ENCODE peak calls at places on chromosomes 4 and X, in four cellular contexts. C is progenitor cell of endocrine pancreas, S is astrocyte of the spinal cord, W is choroid plexus epithelial cell. Z is an unnamed sample.

GRCh38 chrX:40943093-40943641 is 142.1 kb upstream of the USP9X start:
- DNase-seq in C (no peak), S (no peak), W (no peak), Z (no peak)

GRCh38 chr4:16067515-16067914 is 16.3 kb downstream of the PROM1 start:
- DNase-seq in C (no peak), S (no peak), W (no peak), Z (no peak)

GRCh38 chrX:110992611-110993010 is 103.4 kb upstream of the PAK3 start:
- DNase-seq in C (peak; percentile 12), S (peak; percentile 27), W (peak; percentile 9), Z (peak; percentile 41)

GRCh38 chrX:68867458-68868166 is 38.8 kb downstream of the EFNB1 start:
- DNase-seq in C (no peak), S (peak; percentile 7), W (peak; percentile 34), Z (peak; percentile 33)

GRCh38 chr4:64581422-64581821 is 172.2 kb upstream of the TECRL start:
- DNase-seq in C (no peak), S (peak; percentile 68), W (peak; percentile 8), Z (no peak)

GRCh38 chr4:151658959-151659593 is 101.7 kb downstream of the GATB start:
- DNase-seq in C (no peak), S (peak; percentile 60), W (no peak), Z (no peak)

GRCh38 chr4:156053174-156053573 is 99.5 kb upstream of the CTSO start:
- DNase-seq in C (no peak), S (no peak), W (no peak), Z (no peak)

GRCh38 chr4:155748039-155748438 is 10.8 kb upstream of the GUCY1B1 start:
- DNase-seq in C (no peak), S (no peak), W (no peak), Z (no peak)

GRCh38 chr4:41787931-41788330 is 39.4 kb upstream of the PHOX2B start:
- DNase-seq in C (no peak), S (no peak), W (no peak), Z (no peak)

GRCh38 chr4:185577592-185577940 is 42.3 kb upstream of the PDLIM3 start:
- DNase-seq in C (no peak), S (no peak), W (no peak), Z (no peak)

GRCh38 chrX:14533867-14534266 is 4.5 kb downstream of the GLRA2 start:
- DNase-seq in C (no peak), S (no peak), W (no peak), Z (no peak)

GRCh38 chr4:76090241-76090691 is 15.8 kb downstream of the ART3 start:
- DNase-seq in C (no peak), S (peak; percentile 22), W (peak; percentile 97), Z (no peak)

GRCh38 chrX:40169193-40170086 is 71.7 kb upstream of the BCOR start:
- DNase-seq in C (no peak), S (peak; percentile 81), W (peak; percentile 92), Z (peak; percentile 69)

GRCh38 chrX:52988985-52989917 is 30.9 kb upstream of the FAM156A start:
- DNase-seq in C (no peak), S (no peak), W (no peak), Z (no peak)

GRCh38 chr4:107828315-107828714 is 3.6 kb downstream of the SGMS2 start:
- DNase-seq in C (no peak), S (no peak), W (no peak), Z (no peak)

GRCh38 chr4:111602848-111603247 is 542.4 kb upstream of the FAM241A start:
- DNase-seq in C (no peak), S (peak; percentile 21), W (peak; percentile 34), Z (no peak)

GRCh38 chrX:69127466-69127865 is 37.8 kb downstream of the PJA1 start:
- DNase-seq in C (no peak), S (no peak), W (no peak), Z (no peak)

GRCh38 chr4:152434011-152434410 is 101.9 kb downstream of the FBXW7 start:
- DNase-seq in C (no peak), S (no peak), W (no peak), Z (no peak)

GRCh38 chr4:107826427-107826980 is 1.8 kb downstream of the SGMS2 start:
- DNase-seq in C (no peak), S (no peak), W (no peak), Z (no peak)

GRCh38 chr4:153527690-153528089 is 61.5 kb downstream of the TMEM131L start:
- DNase-seq in C (no peak), S (no peak), W (no peak), Z (no peak)

GRCh38 chrX:41043950-41044349 is 41.3 kb upstream of the USP9X start:
- DNase-seq in C (no peak), S (peak; percentile 67), W (peak; percentile 54), Z (no peak)

GRCh38 chr4:129092636-129093172 is 635 bp downstream of the SCLT1 start:
- DNase-seq in C (no peak), S (no peak), W (peak; percentile 36), Z (no peak)

GRCh38 chr4:41169256-41169655 is 45.1 kb downstream of the APBB2 start:
- DNase-seq in C (no peak), S (no peak), W (no peak), Z (no peak)

GRCh38 chrX:24149346-24150050 is at the start of gene ZFX:
- DNase-seq in C (peak; percentile 56), S (peak; percentile 74), W (peak; percentile 64), Z (peak; percentile 64)

GRCh38 chr4:153241970-153242847 is 38.0 kb downstream of the TRIM2 start:
- DNase-seq in C (no peak), S (peak; percentile 66), W (peak; percentile 88), Z (no peak)

GRCh38 chr4:133150643-133151300 is 1.7 kb downstream of the PCDH10 start:
- DNase-seq in C (no peak), S (peak; percentile 32), W (peak; percentile 14), Z (peak; percentile 49)

GRCh38 chr4:6246170-6246634 is 23.4 kb upstream of the WFS1 start:
- DNase-seq in C (no peak), S (no peak), W (no peak), Z (no peak)

GRCh38 chr4:51853027-51853682 is 10.2 kb downstream of the DCUN1D4 start:
- DNase-seq in C (no peak), S (peak; percentile 22), W (no peak), Z (no peak)

GRCh38 chr4:15702941-15703403 is at the start of gene BST1:
- DNase-seq in C (no peak), S (peak; percentile 68), W (peak; percentile 71), Z (no peak)

GRCh38 chrX:103722505-103722904 is 11.8 kb downstream of the TMEM31 start:
- DNase-seq in C (no peak), S (no peak), W (peak; percentile 71), Z (no peak)

GRCh38 chrX:110003167-110004156 is 548 bp downstream of the TMEM164 start:
- DNase-seq in C (peak; percentile 8), S (no peak), W (no peak), Z (peak; percentile 5)

GRCh38 chr4:53676402-53676871 is 85.2 kb upstream of the LNX1 start:
- DNase-seq in C (no peak), S (no peak), W (peak; percentile 96), Z (no peak)

GRCh38 chr4:173424899-173425805 is 26.2 kb upstream of the SCRG1 start:
- DNase-seq in C (no peak), S (peak; percentile 79), W (peak; percentile 73), Z (no peak)

GRCh38 chr4:104424368-104424921 is 70.2 kb downstream of the CXXC4 start:
- DNase-seq in C (no peak), S (no peak), W (no peak), Z (no peak)

GRCh38 chr4:104417483-104417882 is 77.2 kb downstream of the CXXC4 start:
- DNase-seq in C (no peak), S (no peak), W (no peak), Z (no peak)

GRCh38 chr4:104418313-104418712 is 76.4 kb downstream of the CXXC4 start:
- DNase-seq in C (no peak), S (no peak), W (no peak), Z (no peak)

GRCh38 chr4:104421576-104421975 is 73.1 kb downstream of the CXXC4 start:
- DNase-seq in C (no peak), S (no peak), W (no peak), Z (no peak)

DNA sequence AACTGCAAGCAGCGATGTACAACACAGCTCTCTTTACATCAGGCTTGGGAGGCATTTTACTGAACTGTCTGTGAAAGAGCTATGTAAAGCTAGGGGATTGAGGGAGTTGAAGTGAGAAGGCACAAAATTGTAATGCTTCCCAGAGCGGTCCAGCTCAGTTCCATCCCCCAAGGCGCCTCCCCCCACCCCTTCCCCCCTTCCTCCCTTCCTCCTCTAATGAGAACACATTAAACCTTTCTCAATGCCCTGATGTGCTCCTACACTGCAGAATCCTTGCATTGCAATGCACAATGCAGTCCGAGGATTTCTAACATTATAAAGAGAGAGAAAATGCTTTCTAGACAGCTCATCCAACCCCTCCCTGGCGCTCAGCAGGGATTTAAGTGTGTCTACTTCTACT is 73.9 kb downstream of the CXXC4 start:
- DNase-seq in C (no peak), S (peak; percentile 52), W (no peak), Z (peak; percentile 30)
- TF ChIP-seq CTCF in C (no peak), S (no peak), W (no peak), Z (no peak)

DNA sequence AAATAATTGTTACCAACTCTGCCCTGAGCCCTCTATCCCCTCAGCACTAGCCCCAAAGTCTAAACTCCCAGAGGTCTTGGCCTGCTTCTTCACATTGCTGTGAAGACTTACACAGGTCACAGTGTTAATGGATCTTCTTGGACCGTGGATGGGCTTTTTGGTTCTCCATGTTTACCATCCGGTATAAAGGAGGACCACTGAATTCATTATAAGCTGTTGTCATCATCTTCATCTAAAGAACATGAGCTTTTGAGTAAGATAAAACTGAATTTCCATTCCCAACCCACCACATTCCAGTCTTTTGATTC is 8.5 kb downstream of the NUDT11 start:
- DNase-seq in C (no peak), S (peak; percentile 1), W (peak; percentile 13), Z (no peak)
- TF ChIP-seq CTCF in C (no peak), S (no peak), W (no peak), Z (no peak)

DNA sequence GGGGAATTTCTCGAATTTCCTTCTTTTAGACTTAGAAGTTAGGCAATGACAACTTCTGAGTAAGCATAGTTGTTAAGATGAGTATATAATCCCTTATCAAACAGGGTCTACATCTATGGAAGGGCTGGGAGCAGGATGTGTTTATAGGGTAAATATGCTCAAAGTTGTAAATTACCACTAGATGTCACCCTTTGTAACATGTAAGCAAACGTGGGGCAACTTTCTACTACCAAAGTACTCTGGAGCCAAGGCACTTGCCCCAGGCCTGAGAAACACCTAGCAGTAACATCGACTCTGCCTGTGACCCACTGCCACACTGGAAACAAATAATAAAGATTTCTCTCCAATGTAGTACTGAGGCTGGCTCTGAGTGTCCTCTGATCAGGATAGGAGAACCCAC is 444.6 kb downstream of the IQCM start:
- DNase-seq in C (no peak), S (peak; percentile 70), W (peak; percentile 83), Z (no peak)
- TF ChIP-seq CTCF in C (peak; percentile 62), S (peak; percentile 33), W (peak; percentile 63), Z (no peak)

DNA sequence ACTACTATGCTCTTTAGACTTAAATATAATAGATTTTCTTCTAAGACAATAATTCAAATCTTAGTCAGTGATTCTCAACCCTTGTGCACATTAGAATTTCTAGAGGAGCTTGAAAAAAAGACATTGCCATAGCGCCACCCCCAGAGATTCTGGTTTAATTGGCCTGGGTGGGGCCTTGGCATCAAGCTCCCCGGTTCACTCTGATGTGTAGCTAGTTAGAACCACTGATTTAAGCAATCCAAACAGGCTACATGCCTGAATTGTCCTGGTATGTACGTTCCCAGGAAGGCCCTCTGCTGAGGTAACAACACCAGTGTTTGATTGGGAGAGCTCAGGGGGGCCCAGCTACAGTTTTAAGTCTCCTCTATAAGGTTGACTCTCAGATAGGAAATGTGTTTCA is 1.4 kb upstream of the ATP10D start:
- DNase-seq in C (no peak), S (no peak), W (peak; percentile 48), Z (no peak)
- TF ChIP-seq CTCF in C (no peak), S (no peak), W (no peak), Z (no peak)

GRCh38 chr4:99485212-99485611 is 25.6 kb upstream of the C4orf17 start:
- DNase-seq in C (no peak), S (no peak), W (no peak), Z (no peak)

GRCh38 chr4:99483636-99484035 is 27.2 kb upstream of the C4orf17 start:
- DNase-seq in C (no peak), S (no peak), W (peak; percentile 40), Z (no peak)
- TF ChIP-seq CTCF in C (no peak), S (no peak), W (no peak), Z (no peak)

Z was measured in nephron progenitor cell.